ENCODE peak calls at places on chromosome 2, in nine cellular contexts. One of them, this sample, is unnamed.

GRCh38 chr2:29054430-29054829 is 19.9 kb downstream of the PCARE start:
- DNase-seq in NCI-H187 treated with DMSO at 0.1 percent for 48 hours: no peak
- DNase-seq in stimulated activated CD8-positive, alpha-beta memory T cell treated with anti-CD3 and anti-CD28 coated beads, Interleukin-15, amount 100 ng/mL, for 24 hours: no peak
- DNase-seq in foreskin fibroblast: no peak
- DNase-seq in aorta: no peak
- DNase-seq in NCI-H2081: no peak
- DNase-seq in EL: no peak
- DNase-seq in astrocyte of the spinal cord: no peak
- DNase-seq in stimulated activated CD4-positive, alpha-beta T cell treated with anti-CD3 and anti-CD28 coated beads, Interleukin-4, amount 100 ng/mL, for 24 hours: no peak
- DNase-seq in this sample: no peak

GRCh38 chr2:216031960-216032689 is 18.8 kb upstream of the MREG start:
- DNase-seq in NCI-H187 treated with DMSO at 0.1 percent for 48 hours: no peak
- DNase-seq in stimulated activated CD8-positive, alpha-beta memory T cell treated with anti-CD3 and anti-CD28 coated beads, Interleukin-15, amount 100 ng/mL, for 24 hours: no peak
- DNase-seq in foreskin fibroblast: peak; percentile 81
- DNase-seq in aorta: no peak
- DNase-seq in NCI-H2081: no peak
- DNase-seq in EL: peak; percentile 63
- DNase-seq in astrocyte of the spinal cord: peak; percentile 87
- DNase-seq in stimulated activated CD4-positive, alpha-beta T cell treated with anti-CD3 and anti-CD28 coated beads, Interleukin-4, amount 100 ng/mL, for 24 hours: no peak
- DNase-seq in this sample: no peak

GRCh38 chr2:101802329-101802728 is 104.8 kb downstream of the MAP4K4 start:
- DNase-seq in NCI-H187 treated with DMSO at 0.1 percent for 48 hours: no peak
- DNase-seq in stimulated activated CD8-positive, alpha-beta memory T cell treated with anti-CD3 and anti-CD28 coated beads, Interleukin-15, amount 100 ng/mL, for 24 hours: no peak
- DNase-seq in foreskin fibroblast: no peak
- DNase-seq in aorta: no peak
- DNase-seq in NCI-H2081: no peak
- DNase-seq in EL: no peak
- DNase-seq in astrocyte of the spinal cord: no peak
- DNase-seq in stimulated activated CD4-positive, alpha-beta T cell treated with anti-CD3 and anti-CD28 coated beads, Interleukin-4, amount 100 ng/mL, for 24 hours: no peak
- DNase-seq in this sample: no peak

GRCh38 chr2:141264848-141265247 is 866.0 kb downstream of the LRP1B start:
- DNase-seq in NCI-H187 treated with DMSO at 0.1 percent for 48 hours: no peak
- DNase-seq in stimulated activated CD8-positive, alpha-beta memory T cell treated with anti-CD3 and anti-CD28 coated beads, Interleukin-15, amount 100 ng/mL, for 24 hours: no peak
- DNase-seq in foreskin fibroblast: no peak
- DNase-seq in aorta: no peak
- DNase-seq in NCI-H2081: no peak
- DNase-seq in EL: no peak
- DNase-seq in astrocyte of the spinal cord: no peak
- DNase-seq in stimulated activated CD4-positive, alpha-beta T cell treated with anti-CD3 and anti-CD28 coated beads, Interleukin-4, amount 100 ng/mL, for 24 hours: no peak
- DNase-seq in this sample: no peak

GRCh38 chr2:144939590-144939989 is 419.7 kb upstream of the ZEB2 start:
- DNase-seq in NCI-H187 treated with DMSO at 0.1 percent for 48 hours: no peak
- DNase-seq in stimulated activated CD8-positive, alpha-beta memory T cell treated with anti-CD3 and anti-CD28 coated beads, Interleukin-15, amount 100 ng/mL, for 24 hours: no peak
- DNase-seq in foreskin fibroblast: no peak
- DNase-seq in aorta: no peak
- DNase-seq in NCI-H2081: no peak
- DNase-seq in EL: no peak
- DNase-seq in astrocyte of the spinal cord: no peak
- DNase-seq in stimulated activated CD4-positive, alpha-beta T cell treated with anti-CD3 and anti-CD28 coated beads, Interleukin-4, amount 100 ng/mL, for 24 hours: no peak
- DNase-seq in this sample: no peak

GRCh38 chr2:166419616-166419934 is 43.8 kb upstream of the SCN9A start:
- DNase-seq in NCI-H187 treated with DMSO at 0.1 percent for 48 hours: no peak
- DNase-seq in stimulated activated CD8-positive, alpha-beta memory T cell treated with anti-CD3 and anti-CD28 coated beads, Interleukin-15, amount 100 ng/mL, for 24 hours: no peak
- DNase-seq in foreskin fibroblast: peak; percentile 73
- DNase-seq in aorta: no peak
- DNase-seq in NCI-H2081: peak; percentile 42
- DNase-seq in EL: peak; percentile 58
- DNase-seq in astrocyte of the spinal cord: peak; percentile 72
- DNase-seq in stimulated activated CD4-positive, alpha-beta T cell treated with anti-CD3 and anti-CD28 coated beads, Interleukin-4, amount 100 ng/mL, for 24 hours: no peak
- DNase-seq in this sample: no peak

GRCh38 chr2:56314809-56315208 is 131.0 kb downstream of the CCDC85A start:
- DNase-seq in NCI-H187 treated with DMSO at 0.1 percent for 48 hours: no peak
- DNase-seq in stimulated activated CD8-positive, alpha-beta memory T cell treated with anti-CD3 and anti-CD28 coated beads, Interleukin-15, amount 100 ng/mL, for 24 hours: no peak
- DNase-seq in foreskin fibroblast: no peak
- DNase-seq in aorta: no peak
- DNase-seq in NCI-H2081: no peak
- DNase-seq in EL: no peak
- DNase-seq in astrocyte of the spinal cord: no peak
- DNase-seq in stimulated activated CD4-positive, alpha-beta T cell treated with anti-CD3 and anti-CD28 coated beads, Interleukin-4, amount 100 ng/mL, for 24 hours: no peak
- DNase-seq in this sample: no peak

GRCh38 chr2:198390670-198391069 is 586.3 kb downstream of the PLCL1 start:
- DNase-seq in NCI-H187 treated with DMSO at 0.1 percent for 48 hours: no peak
- DNase-seq in stimulated activated CD8-positive, alpha-beta memory T cell treated with anti-CD3 and anti-CD28 coated beads, Interleukin-15, amount 100 ng/mL, for 24 hours: no peak
- DNase-seq in foreskin fibroblast: no peak
- DNase-seq in aorta: no peak
- DNase-seq in NCI-H2081: no peak
- DNase-seq in EL: no peak
- DNase-seq in astrocyte of the spinal cord: no peak
- DNase-seq in stimulated activated CD4-positive, alpha-beta T cell treated with anti-CD3 and anti-CD28 coated beads, Interleukin-4, amount 100 ng/mL, for 24 hours: no peak
- DNase-seq in this sample: no peak

GRCh38 chr2:128526455-128526976 is 207.8 kb upstream of the HS6ST1 start:
- DNase-seq in NCI-H187 treated with DMSO at 0.1 percent for 48 hours: no peak
- DNase-seq in stimulated activated CD8-positive, alpha-beta memory T cell treated with anti-CD3 and anti-CD28 coated beads, Interleukin-15, amount 100 ng/mL, for 24 hours: no peak
- DNase-seq in foreskin fibroblast: no peak
- DNase-seq in aorta: peak; percentile 51
- DNase-seq in NCI-H2081: no peak
- DNase-seq in EL: no peak
- DNase-seq in astrocyte of the spinal cord: no peak
- DNase-seq in stimulated activated CD4-positive, alpha-beta T cell treated with anti-CD3 and anti-CD28 coated beads, Interleukin-4, amount 100 ng/mL, for 24 hours: no peak
- DNase-seq in this sample: no peak

GRCh38 chr2:112606567-112606966 is 22.2 kb downstream of the CHCHD5 start:
- DNase-seq in NCI-H187 treated with DMSO at 0.1 percent for 48 hours: no peak
- DNase-seq in stimulated activated CD8-positive, alpha-beta memory T cell treated with anti-CD3 and anti-CD28 coated beads, Interleukin-15, amount 100 ng/mL, for 24 hours: no peak
- DNase-seq in foreskin fibroblast: no peak
- DNase-seq in aorta: no peak
- DNase-seq in NCI-H2081: no peak
- DNase-seq in EL: no peak
- DNase-seq in astrocyte of the spinal cord: no peak
- DNase-seq in stimulated activated CD4-positive, alpha-beta T cell treated with anti-CD3 and anti-CD28 coated beads, Interleukin-4, amount 100 ng/mL, for 24 hours: no peak
- DNase-seq in this sample: no peak

GRCh38 chr2:166092889-166093288 is 34.9 kb downstream of the SCN1A start:
- DNase-seq in NCI-H187 treated with DMSO at 0.1 percent for 48 hours: no peak
- DNase-seq in stimulated activated CD8-positive, alpha-beta memory T cell treated with anti-CD3 and anti-CD28 coated beads, Interleukin-15, amount 100 ng/mL, for 24 hours: no peak
- DNase-seq in foreskin fibroblast: peak; percentile 83
- DNase-seq in aorta: no peak
- DNase-seq in NCI-H2081: no peak
- DNase-seq in EL: peak; percentile 59
- DNase-seq in astrocyte of the spinal cord: no peak
- DNase-seq in stimulated activated CD4-positive, alpha-beta T cell treated with anti-CD3 and anti-CD28 coated beads, Interleukin-4, amount 100 ng/mL, for 24 hours: no peak
- DNase-seq in this sample: peak; percentile 74